ENCODE peak calls at places on chromosomes 13 and 19, in eight cellular contexts. Q is activated T-cell treated with anti-CD3 and anti-CD28 coated beads for 1 hour; V is mucosa of descending colon; G is tibial nerve; J is hypothalamus; C is posterior cingulate gyrus; I is HCEC 1CT; P is activated naive CD8-positive, alpha-beta T cell treated with anti-CD3 and anti-CD28 coated beads, Interleukin-2, amount 50 U/mL, for 24 hours. O is an unnamed sample.

GRCh38 chr19:2226051-2226839 is 9.9 kb downstream of the PLEKHJ1 start:
- DNase-seq in I (no peak), P (no peak), V (no peak), G (no peak), Q (no peak), J (no peak), C (no peak), O (no peak)

GRCh38 chr19:32200312-32201038 is 144.9 kb upstream of the ZNF507 start:
- DNase-seq in G (no peak), I (no peak), P (no peak), C (peak), Q (no peak), J (peak), V (no peak), O (no peak)

GRCh38 chr13:51152713-51153112 is 41.6 kb upstream of the C13orf42 start:
- DNase-seq in J (no peak), I (no peak), V (no peak), C (no peak), Q (no peak), P (no peak), G (no peak), O (no peak)

GRCh38 chr19:18967358-18968146 is 26.5 kb upstream of the HOMER3 start:
- DNase-seq in G (peak), J (peak), Q (no peak), V (peak), I (no peak), P (no peak), C (no peak), O (no peak)

GRCh38 chr13:74574964-74575728 is 440.9 kb upstream of the KLF12 start:
- DNase-seq in I (no peak), P (no peak), Q (no peak), J (no peak), G (no peak), V (no peak), C (peak), O (no peak)

GRCh38 chr19:21749090-21749489 is 18.3 kb downstream of the ZNF100 start:
- DNase-seq in P (no peak), V (no peak), I (no peak), Q (no peak), C (no peak), G (no peak), J (no peak), O (no peak)

GRCh38 chr19:40365613-40366401 is 17.3 kb downstream of the PLD3 start:
- DNase-seq in G (peak), I (peak), Q (peak), V (peak), P (peak), J (peak), C (peak), O (peak)

GRCh38 chr13:23470706-23471610 is 37.5 kb upstream of the SACS start:
- DNase-seq in P (no peak), J (no peak), I (no peak), C (no peak), G (no peak), Q (no peak), V (no peak), O (no peak)

GRCh38 chr19:1862424-1863307 is 713 bp downstream of the KLF16 start:
- DNase-seq in Q (no peak), C (no peak), P (peak), G (no peak), V (peak), J (no peak), I (no peak), O (peak)

GRCh38 chr19:52170304-52170703 is 1.1 kb downstream of the ZNF836 start:
- DNase-seq in J (no peak), C (no peak), G (no peak), I (no peak), V (peak), Q (no peak), P (no peak), O (no peak)

GRCh38 chr19:19321143-19321577 is 531 bp downstream of the MAU2 start:
- DNase-seq in Q (no peak), I (no peak), J (no peak), G (no peak), C (no peak), P (no peak), V (peak), O (peak)

O was measured in activated CD8-positive, alpha-beta T cell treated with anti-CD3 and anti-CD28 coated beads, Interleukin-2, amount 10 ng/mL, durations not matched to agents 7 days and 5 days.